ENCODE peak calls at places on chromosomes 5 and 9, in six cellular contexts. N is mesendoderm, X is IMR-90, Y is neuronal stem cell, H is mesenchymal stem cell, J is H1. E is an unnamed sample.

GRCh38 chr9:123756484-123757106 is 173.3 kb downstream of the DENND1A start:
- DNase-seq in N (peak; percentile 35), Y (no peak), H (no peak), J (peak; percentile 43), X (no peak), E (no peak)

GRCh38 chr5:35202319-35203111 is 27.8 kb downstream of the PRLR start:
- DNase-seq in J (peak; percentile 78), N (peak; percentile 83), H (peak; percentile 60), X (peak; percentile 52), Y (peak; percentile 23), E (peak; percentile 71)

GRCh38 chr9:71911908-71912325 is 478 bp downstream of the C9orf85 start:
- DNase-seq in J (no peak), Y (no peak), X (peak; percentile 28), N (no peak), H (no peak), E (no peak)

GRCh38 chr5:61332369-61332745 is 299 bp downstream of the ZSWIM6 start:
- DNase-seq in X (no peak), Y (peak; percentile 40), N (peak; percentile 43), H (peak; percentile 28), J (no peak), E (no peak)

GRCh38 chr5:96381526-96381925 is 51.5 kb downstream of the PCSK1 start:
- DNase-seq in N (peak; percentile 14), Y (no peak), H (no peak), J (no peak), X (no peak), E (no peak)

GRCh38 chr5:82620957-82621600 is 342.9 kb upstream of the RPS23 start:
- DNase-seq in N (no peak), X (no peak), H (peak; percentile 57), J (no peak), Y (no peak), E (no peak)

GRCh38 chr5:173881811-173882575 is 6.2 kb upstream of the CPEB4 start:
- DNase-seq in Y (no peak), J (no peak), N (no peak), X (peak; percentile 20), H (no peak), E (no peak)

GRCh38 chr9:123049589-123050222 is 16.2 kb downstream of the GPR21 start:
- DNase-seq in J (no peak), N (no peak), X (peak; percentile 24), H (no peak), Y (no peak), E (no peak)

GRCh38 chr5:56516936-56517521 is 283.9 kb upstream of the ANKRD55 start:
- DNase-seq in N (no peak), X (peak; percentile 29), H (peak; percentile 59), J (no peak), Y (no peak), E (no peak)

GRCh38 chr5:138655530-138656245 is 80.5 kb upstream of the HSPA9 start:
- DNase-seq in H (no peak), J (no peak), N (no peak), Y (no peak), X (no peak), E (no peak)

GRCh38 chr5:17167171-17167891 is 50.1 kb upstream of the BASP1 start:
- DNase-seq in J (no peak), H (no peak), N (no peak), Y (no peak), X (no peak), E (no peak)

GRCh38 chr5:42870882-42871418 is 59.3 kb upstream of the SELENOP start:
- DNase-seq in N (peak; percentile 92), X (no peak), J (no peak), Y (no peak), H (no peak), E (no peak)

GRCh38 chr5:4773827-4774317 is 366.3 kb upstream of the ADAMTS16 start:
- DNase-seq in H (no peak), N (no peak), X (no peak), Y (no peak), J (no peak), E (no peak)

GRCh38 chr9:105466898-105467455 is 19.1 kb downstream of the FSD1L start:
- DNase-seq in X (peak; percentile 89), H (peak; percentile 37), Y (no peak), N (no peak), J (no peak), E (no peak)

GRCh38 chr5:36173426-36173825 is 21.5 kb downstream of the SKP2 start:
- DNase-seq in Y (no peak), N (no peak), H (no peak), J (no peak), X (no peak), E (no peak)

GRCh38 chr5:42036379-42036778 is 111.3 kb downstream of the FBXO4 start:
- DNase-seq in Y (no peak), H (no peak), N (no peak), X (no peak), J (no peak), E (no peak)

GRCh38 chr5:55226027-55226933 is 835 bp downstream of the MCIDAS start:
- DNase-seq in H (peak; percentile 34), N (peak; percentile 84), J (peak; percentile 92), X (peak; percentile 16), Y (peak; percentile 73), E (peak; percentile 87)

GRCh38 chr9:127186799-127187198 is 64.4 kb upstream of the ANGPTL2 start:
- DNase-seq in N (no peak), X (no peak), J (no peak), Y (no peak), H (peak; percentile 40), E (no peak)

GRCh38 chr9:127185181-127185580 is 62.7 kb upstream of the ANGPTL2 start:
- DNase-seq in J (no peak), Y (no peak), X (no peak), N (no peak), H (no peak), E (no peak)

GRCh38 chr9:127184641-127185040 is 62.2 kb upstream of the ANGPTL2 start:
- DNase-seq in H (no peak), Y (no peak), X (no peak), J (no peak), N (no peak), E (no peak)

GRCh38 chr9:127187231-127187956 is 65.0 kb upstream of the ANGPTL2 start:
- DNase-seq in N (no peak), X (peak; percentile 99), Y (no peak), H (peak; percentile 98), J (no peak), E (no peak)

GRCh38 chr9:127185931-127186781 is 63.7 kb upstream of the ANGPTL2 start:
- DNase-seq in H (peak; percentile 93), N (no peak), X (peak; percentile 84), J (no peak), Y (no peak), E (no peak)
- H2BK15ac ChIP-seq in H (peak overlapping the region; percentile 31), N (no peak overlapping the region), X (peak overlapping the region; percentile 97), J (no peak overlapping the region), Y (no peak overlapping the region), E (no peak overlapping the region)

GRCh38 chr9:76882686-76883085 is 23.2 kb downstream of the PRUNE2 start:
- DNase-seq in Y (no peak), N (no peak), H (no peak), J (no peak), X (no peak), E (no peak)
- H2BK15ac ChIP-seq in Y (no peak overlapping the region), N (no peak overlapping the region), H (no peak overlapping the region), J (no peak overlapping the region), X (no peak overlapping the region), E (no peak overlapping the region)

GRCh38 chr5:130104895-130105684 is 200.8 kb downstream of the CHSY3 start:
- DNase-seq in N (no peak), X (peak; percentile 1), H (no peak), Y (no peak), J (no peak), E (no peak)

GRCh38 chr5:130102375-130102774 is 198.1 kb downstream of the CHSY3 start:
- DNase-seq in H (no peak), J (no peak), X (no peak), Y (no peak), N (no peak), E (no peak)

GRCh38 chr5:130099001-130099400 is 194.7 kb downstream of the CHSY3 start:
- DNase-seq in J (no peak), X (no peak), N (no peak), Y (no peak), H (peak; percentile 42), E (no peak)

GRCh38 chr5:130102995-130103394 is 198.7 kb downstream of the CHSY3 start:
- DNase-seq in J (no peak), X (no peak), H (no peak), N (no peak), Y (no peak), E (no peak)
- H2BK15ac ChIP-seq in J (no peak overlapping the region), X (no peak overlapping the region), H (no peak overlapping the region), N (no peak overlapping the region), Y (no peak overlapping the region), E (no peak overlapping the region)

GRCh38 chr5:101637599-101637998 is 658.5 kb downstream of the SLCO4C1 start:
- DNase-seq in H (no peak), J (no peak), X (no peak), N (no peak), Y (no peak), E (no peak)
- H2BK15ac ChIP-seq in H (no peak overlapping the region), J (no peak overlapping the region), X (no peak overlapping the region), N (no peak overlapping the region), Y (no peak overlapping the region), E (no peak overlapping the region)

GRCh38 chr9:101635473-101635872 is 40.7 kb upstream of the PPP3R2 start:
- DNase-seq in X (no peak), H (no peak), N (no peak), J (no peak), Y (no peak), E (no peak)
- H2BK15ac ChIP-seq in X (no peak overlapping the region), H (no peak overlapping the region), N (no peak overlapping the region), J (no peak overlapping the region), Y (no peak overlapping the region), E (no peak overlapping the region)